ENCODE peak calls at places on chromosome X, in four cellular contexts. Y is GM12878, F is HepG2, Z is H1. M is an unnamed sample.

GRCh38 chrX:110259065-110259559 is 58.8 kb downstream of the AMMECR1 start:
- DNase-seq in F (no peak), Y (no peak), Z (no peak), M (no peak)

GRCh38 chrX:15911729-15912550 is 57.3 kb upstream of the AP1S2 start:
- DNase-seq in Y (no peak), Z (no peak), F (no peak), M (no peak)

GRCh38 chrX:49958727-49959126 is 36.3 kb downstream of the CLCN5 start:
- DNase-seq in F (no peak), Z (no peak), Y (no peak), M (no peak)

GRCh38 chrX:123263246-123263757 is 79.2 kb downstream of the GRIA3 start:
- DNase-seq in Y (no peak), F (no peak), Z (no peak), M (no peak)

GRCh38 chrX:136047969-136048368 is 62.7 kb downstream of the SLC9A6 start:
- DNase-seq in F (no peak), Z (no peak), Y (no peak), M (no peak)

GRCh38 chrX:64850371-64851082 is 125.7 kb downstream of the ZC4H2 start:
- DNase-seq in Y (no peak), F (no peak), Z (no peak), M (no peak)

GRCh38 chrX:129717902-129718301 is 20.9 kb upstream of the XPNPEP2 start:
- DNase-seq in Y (no peak), Z (no peak), F (no peak), M (no peak)

GRCh38 chrX:132855760-132856341 is 102.6 kb downstream of the HS6ST2 start:
- DNase-seq in F (no peak), Y (no peak), Z (no peak), M (no peak)

GRCh38 chrX:46758956-46759644 is at the start of gene SLC9A7:
- DNase-seq in F (peak), Y (peak), Z (peak), M (peak)

GRCh38 chrX:108245462-108245861 is 153.9 kb downstream of the ATG4A start:
- DNase-seq in Y (no peak), Z (no peak), F (no peak), M (peak)

GRCh38 chrX:48492293-48492910 is 16.4 kb upstream of the PORCN start:
- DNase-seq in Y (no peak), F (no peak), Z (no peak), M (no peak)

GRCh38 chrX:39941332-39941920 is 156.3 kb downstream of the BCOR start:
- DNase-seq in Y (no peak), Z (no peak), F (no peak), M (no peak)

DNA sequence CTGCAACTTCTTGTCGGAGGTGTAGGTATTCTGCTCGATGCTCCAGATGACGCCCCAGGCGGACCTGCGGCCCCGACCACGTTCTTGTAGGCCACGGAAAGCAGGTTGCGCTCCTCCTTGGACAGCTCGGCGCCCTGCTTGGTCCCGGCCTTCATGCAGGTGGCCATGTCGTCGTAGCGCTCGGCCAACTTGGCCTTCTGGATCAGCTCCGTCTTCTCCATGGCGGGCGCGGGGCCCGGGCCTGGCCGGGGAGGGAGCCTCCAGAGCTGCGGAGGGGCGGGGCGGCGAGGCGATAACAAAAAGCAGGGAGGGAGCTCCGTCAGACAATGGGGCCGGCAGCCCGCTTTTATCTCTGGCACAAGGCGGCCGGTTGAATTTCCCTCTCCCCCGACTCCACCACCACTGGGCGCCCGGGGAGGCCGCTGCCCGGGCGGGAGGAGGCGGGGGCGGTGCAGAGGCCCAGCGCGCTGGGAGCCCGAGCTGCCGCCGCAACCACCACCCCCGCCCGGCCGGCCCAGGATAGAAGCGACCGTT is 28.3 kb upstream of the DRP2 start:
- DNase-seq in F (no peak), Y (no peak), Z (peak), M (no peak)
- TF ChIP-seq SP1 in F (no peak), Y (no peak), Z (no peak), M (no peak)

GRCh38 chrX:69028761-69029120 is 136.5 kb downstream of the PJA1 start:
- DNase-seq in Y (no peak), F (no peak), Z (no peak), M (peak)

GRCh38 chrX:69029696-69030245 is 135.5 kb downstream of the PJA1 start:
- DNase-seq in F (no peak), Z (no peak), Y (no peak), M (peak)

GRCh38 chrX:69027181-69028005 is 137.9 kb downstream of the PJA1 start:
- DNase-seq in Y (no peak), F (no peak), Z (no peak), M (peak)

GRCh38 chrX:69025802-69026301 is 139.4 kb downstream of the PJA1 start:
- DNase-seq in Z (no peak), Y (no peak), F (no peak), M (peak)

GRCh38 chrX:69028006-69028760 is 137.1 kb downstream of the PJA1 start:
- DNase-seq in Y (peak), F (no peak), Z (no peak), M (peak)
- TF ChIP-seq SUZ12 in Y (no peak), F (no peak), Z (no peak), M (no peak)

DNA sequence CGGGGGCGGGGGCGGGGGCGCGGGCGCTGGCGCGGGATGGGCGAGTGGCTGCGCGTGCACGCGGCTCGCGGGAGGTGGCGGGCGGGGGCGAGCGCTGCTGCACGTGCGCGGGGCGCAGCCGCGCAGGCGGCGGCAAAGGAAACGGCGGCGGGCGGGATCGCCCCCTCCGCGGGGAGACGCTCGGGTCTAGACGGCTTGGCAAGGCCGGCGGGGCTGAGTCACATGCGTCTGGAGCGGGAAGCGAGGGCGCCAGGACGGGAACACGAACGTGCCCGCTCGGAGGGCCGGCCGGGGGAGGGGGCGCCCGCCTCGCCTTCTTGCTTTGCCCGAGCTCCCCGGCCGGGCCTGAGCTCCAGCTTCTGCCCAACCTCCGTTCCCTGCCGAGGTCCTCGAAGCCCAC is 4.3 kb upstream of the HAUS7 start:
- DNase-seq in Z (no peak), F (no peak), Y (no peak), M (no peak)
- TF ChIP-seq SP1 in Z (no peak), F (no peak), Y (no peak), M (no peak)

DNA sequence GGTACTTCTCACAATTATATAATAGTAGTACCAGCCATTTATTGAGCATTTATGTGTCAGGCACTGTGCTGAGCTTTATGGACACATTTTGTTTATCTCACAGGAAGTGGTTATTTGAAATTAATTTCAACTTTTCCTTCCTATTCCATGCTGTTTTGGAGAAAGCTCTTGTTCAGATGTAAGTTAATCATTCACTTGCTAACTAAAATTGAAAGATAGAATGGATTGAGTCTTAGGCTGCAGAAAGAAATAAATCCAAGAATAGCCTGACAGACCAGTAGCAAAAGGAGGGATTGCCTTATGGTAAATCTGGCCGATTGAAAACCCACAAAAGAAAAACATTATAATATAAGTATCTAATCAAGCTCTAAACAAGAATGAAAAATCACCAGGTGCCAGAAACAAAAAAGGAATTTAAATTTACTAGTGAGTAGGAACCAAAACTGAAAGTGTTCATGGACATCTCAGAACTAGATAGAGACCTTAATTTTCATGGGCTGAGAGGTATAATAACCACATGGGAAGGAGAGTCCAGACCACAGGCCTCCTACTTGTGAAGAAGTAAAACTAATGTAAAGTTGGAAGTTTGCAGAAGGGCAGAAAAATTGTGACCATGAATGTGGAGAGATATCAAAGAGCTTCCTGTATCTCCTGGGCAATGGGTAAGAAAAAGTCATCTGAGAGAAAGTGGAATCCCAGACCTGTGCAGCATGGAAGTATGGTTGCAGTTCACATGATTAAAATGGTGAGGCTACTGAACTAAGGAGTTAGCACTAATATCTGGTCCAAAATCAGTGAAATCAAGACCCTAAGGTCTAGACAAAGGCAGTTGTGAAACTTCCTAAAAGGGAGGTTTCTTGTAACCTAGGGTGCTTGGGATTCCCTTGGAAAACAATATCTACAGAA is 38.0 kb downstream of the RADX start:
- DNase-seq in Z (no peak), F (no peak), Y (peak), M (no peak)
- TF ChIP-seq SUZ12 in Z (no peak), F (no peak), Y (no peak), M (no peak)

DNA sequence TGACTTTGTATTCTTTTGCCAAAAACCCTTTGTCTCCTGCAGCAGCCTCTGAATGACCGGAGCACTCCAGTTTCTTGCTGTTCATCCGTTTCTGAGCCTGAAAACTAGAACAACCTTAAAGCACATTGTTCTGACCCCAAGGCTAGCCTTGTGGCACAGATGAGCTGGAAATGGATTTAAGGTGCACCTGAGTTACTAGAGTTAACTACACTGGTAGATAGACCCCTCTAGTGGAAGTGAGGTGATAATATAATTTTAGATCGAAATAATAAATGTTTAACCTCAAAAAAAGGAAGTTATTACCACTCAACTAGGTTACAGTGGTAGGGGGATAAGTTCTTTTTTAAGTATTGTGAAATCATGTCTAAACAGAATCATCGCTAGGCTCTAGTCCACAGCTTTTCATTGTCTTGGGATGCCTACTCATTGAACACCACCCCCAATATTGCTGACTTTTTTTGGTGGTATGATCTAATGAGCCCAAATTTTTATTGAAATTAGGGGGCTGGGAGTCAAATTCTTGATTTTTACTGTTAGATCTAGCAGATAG is 2.7 kb downstream of the PLS3 start:
- DNase-seq in Z (no peak), Y (no peak), F (no peak), M (no peak)
- TF ChIP-seq SP1 in Z (no peak), Y (no peak), F (no peak), M (no peak)

GRCh38 chrX:93875621-93876282 is 201.7 kb downstream of the FAM133A start:
- DNase-seq in Z (no peak), F (no peak), Y (no peak), M (no peak)
- TF ChIP-seq SUZ12 in Z (no peak), F (no peak), Y (no peak), M (no peak)

GRCh38 chrX:1249101-1249887 is 19.3 kb upstream of the CSF2RA start:
- DNase-seq in Y (peak), Z (no peak), F (peak), M (no peak)
- TF ChIP-seq SP1 in Y (no peak), Z (no peak), F (no peak), M (no peak)

DNA sequence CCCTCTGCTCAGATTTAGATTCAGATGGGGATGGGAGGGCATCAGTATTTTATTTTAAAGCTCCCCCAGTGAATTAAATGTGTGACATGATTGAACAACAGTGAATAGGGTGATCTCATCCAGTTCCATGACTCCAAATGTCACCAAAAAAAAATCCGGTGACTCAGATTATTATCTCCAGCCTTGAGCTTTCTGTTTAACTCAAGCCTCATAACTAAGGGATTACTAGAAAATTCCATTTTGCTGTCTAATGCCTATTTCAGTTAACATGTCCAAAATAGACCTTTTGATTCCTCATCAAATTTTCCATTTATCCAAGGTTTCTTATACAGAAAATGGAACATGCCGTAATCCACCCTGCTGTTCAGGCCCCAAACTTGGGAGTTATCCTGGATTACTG is 121.9 kb upstream of the TMEM47 start:
- DNase-seq in Y (no peak), Z (no peak), F (no peak), M (no peak)
- TF ChIP-seq SUZ12 in Y (no peak), Z (no peak), F (no peak), M (no peak)

GRCh38 chrX:2627272-2627867 is 63.7 kb upstream of the CD99 start:
- DNase-seq in Z (no peak), Y (no peak), F (peak), M (peak)
- TF ChIP-seq SP1 in Z (no peak), Y (no peak), F (no peak), M (no peak)

DNA sequence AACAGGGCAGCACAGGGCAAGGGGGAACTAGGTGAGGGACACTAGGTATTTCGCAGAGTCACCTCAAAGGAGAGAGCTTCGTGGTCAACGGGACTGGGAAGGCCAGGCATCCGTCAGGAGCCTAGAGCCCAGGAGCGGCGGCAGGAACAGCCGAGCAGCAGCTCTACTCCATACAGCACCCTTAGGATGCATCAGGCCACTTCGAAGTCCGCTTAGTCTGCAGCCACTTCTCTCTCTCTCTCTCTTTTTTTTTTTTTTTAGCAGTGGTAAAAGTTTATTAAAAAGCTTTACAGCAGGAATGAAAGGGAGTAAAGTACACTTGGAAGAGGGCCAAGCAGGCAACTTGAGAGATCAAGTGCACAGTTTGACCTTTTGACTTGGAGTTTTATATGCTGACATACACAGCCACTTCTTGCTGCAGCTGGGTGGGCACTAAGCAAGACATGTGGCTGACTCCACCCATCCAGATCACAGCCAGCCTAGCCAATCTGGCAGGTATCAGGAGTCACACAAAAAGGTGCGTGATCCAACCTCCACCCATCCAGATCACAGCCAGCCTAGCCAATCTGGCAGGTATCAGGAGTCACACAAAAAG is 209.7 kb upstream of the RADX start:
- DNase-seq in Z (no peak), F (no peak), Y (no peak), M (no peak)
- TF ChIP-seq SUZ12 in Z (no peak), F (no peak), Y (no peak), M (no peak)

M was measured in HEK293T.